ENCODE peak calls at places on chromosome 4, in eight cellular contexts. J is CD4-positive, alpha-beta memory T cell; B is OCI-LY7; U is lower leg skin; K is mammary epithelial cell; S is effector memory CD4-positive, alpha-beta T cell; E is aorta; N is WERI-Rb-1. Q is an unnamed sample.

GRCh38 chr4:173012608-173013007 is 156.0 kb upstream of the GALNT7 start:
- DNase-seq in E (no peak), S (no peak), K (no peak), U (no peak), B (no peak), N (no peak), J (no peak), Q (no peak)

GRCh38 chr4:127896069-127896468 is 15.4 kb downstream of the PLK4 start:
- DNase-seq in J (no peak), B (no peak), U (no peak), E (no peak), K (no peak), S (no peak), N (no peak), Q (no peak)

GRCh38 chr4:177728361-177729152 is 286.3 kb upstream of the AGA start:
- DNase-seq in E (no peak), B (no peak), U (no peak), J (no peak), K (peak; percentile 92), N (peak; percentile 18), S (no peak), Q (no peak)

GRCh38 chr4:125988464-125988863 is 673.7 kb downstream of the FAT4 start:
- DNase-seq in S (no peak), B (no peak), E (no peak), J (no peak), U (no peak), K (no peak), N (no peak), Q (no peak)

GRCh38 chr4:2060578-2061207 is 1.6 kb downstream of the NAT8L start:
- DNase-seq in U (no peak), S (no peak), E (no peak), K (no peak), B (no peak), J (no peak), N (no peak), Q (peak; percentile 52)

GRCh38 chr4:147655639-147656038 is 28.3 kb downstream of the PRMT9 start:
- DNase-seq in E (no peak), B (no peak), N (no peak), U (no peak), J (no peak), K (no peak), S (no peak), Q (peak; percentile 18)

GRCh38 chr4:114417214-114417613 is 181.4 kb upstream of the UGT8 start:
- DNase-seq in N (no peak), S (no peak), K (no peak), J (no peak), U (no peak), B (peak; percentile 18), E (no peak), Q (peak; percentile 33)

GRCh38 chr4:172202480-172203076 is 389.4 kb downstream of the GALNTL6 start:
- DNase-seq in E (no peak), U (no peak), B (peak; percentile 31), K (no peak), J (no peak), S (no peak), N (peak; percentile 36), Q (peak; percentile 32)

GRCh38 chr4:130393246-130394041 is 1297.5 kb downstream of the C4orf33 start:
- DNase-seq in U (no peak), B (no peak), E (no peak), S (no peak), J (no peak), N (no peak), K (no peak), Q (no peak)

GRCh38 chr4:76084542-76084941 is 10.0 kb downstream of the ART3 start:
- DNase-seq in N (no peak), S (no peak), K (no peak), E (no peak), B (no peak), J (no peak), U (no peak), Q (no peak)
- H3K4me3 ChIP-seq in N (no peak overlapping the region), S (no peak overlapping the region), K (no peak overlapping the region), E (no peak overlapping the region), B (no peak overlapping the region), J (no peak overlapping the region), U (no peak overlapping the region), Q (no peak overlapping the region)

DNA sequence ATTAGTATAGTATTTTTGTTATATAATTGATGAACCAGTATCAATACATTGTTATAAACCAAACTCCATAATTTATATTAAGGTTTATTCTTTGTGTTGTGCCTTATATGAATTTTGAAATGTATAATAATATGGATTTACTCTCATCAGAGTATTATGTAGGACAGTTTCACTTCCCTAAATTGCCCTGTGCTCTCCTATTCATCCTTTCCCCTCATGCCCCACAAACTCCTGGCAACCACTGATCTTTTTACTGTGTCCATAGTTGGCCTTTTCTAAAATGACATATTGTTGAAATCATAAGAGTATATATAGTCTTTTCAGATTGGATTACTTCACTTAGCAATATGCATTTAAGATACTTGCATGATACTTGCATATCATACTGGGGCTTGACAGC is 958.1 kb upstream of the GRID2 start:
- DNase-seq in J (no peak), K (no peak), S (no peak), U (no peak), B (no peak), E (no peak), N (no peak), Q (no peak)
- H3K4me3 ChIP-seq in J (no peak overlapping the region), K (no peak overlapping the region), S (no peak overlapping the region), U (no peak overlapping the region), B (no peak overlapping the region), E (no peak overlapping the region), N (no peak overlapping the region), Q (no peak overlapping the region)

GRCh38 chr4:55348436-55348835 is 2.4 kb downstream of the SRD5A3 start:
- DNase-seq in B (no peak), N (no peak), U (no peak), E (no peak), K (peak; percentile 11), S (no peak), J (no peak), Q (peak; percentile 62)

GRCh38 chr4:55346851-55347255 is 811 bp downstream of the SRD5A3 start:
- DNase-seq in J (no peak), U (no peak), E (no peak), K (no peak), S (no peak), B (no peak), N (no peak), Q (no peak)

GRCh38 chr4:55345054-55345453 is 988 bp upstream of the SRD5A3 start:
- DNase-seq in E (no peak), K (no peak), S (no peak), U (no peak), B (no peak), J (no peak), N (no peak), Q (no peak)

GRCh38 chr4:55345980-55346850 is at the start of gene SRD5A3:
- DNase-seq in J (peak; percentile 75), B (peak; percentile 87), E (peak; percentile 96), K (peak; percentile 73), U (peak; percentile 64), S (peak; percentile 57), N (peak; percentile 86), Q (peak; percentile 74)

GRCh38 chr4:55347610-55348228 is 1.7 kb downstream of the SRD5A3 start:
- DNase-seq in E (no peak), B (peak; percentile 25), N (no peak), U (no peak), K (no peak), S (no peak), J (no peak), Q (no peak)
- H3K4me3 ChIP-seq in E (no peak overlapping the region), B (no peak overlapping the region), N (no peak overlapping the region), U (no peak overlapping the region), K (no peak overlapping the region), S (no peak overlapping the region), J (no peak overlapping the region), Q (no peak overlapping the region)

DNA sequence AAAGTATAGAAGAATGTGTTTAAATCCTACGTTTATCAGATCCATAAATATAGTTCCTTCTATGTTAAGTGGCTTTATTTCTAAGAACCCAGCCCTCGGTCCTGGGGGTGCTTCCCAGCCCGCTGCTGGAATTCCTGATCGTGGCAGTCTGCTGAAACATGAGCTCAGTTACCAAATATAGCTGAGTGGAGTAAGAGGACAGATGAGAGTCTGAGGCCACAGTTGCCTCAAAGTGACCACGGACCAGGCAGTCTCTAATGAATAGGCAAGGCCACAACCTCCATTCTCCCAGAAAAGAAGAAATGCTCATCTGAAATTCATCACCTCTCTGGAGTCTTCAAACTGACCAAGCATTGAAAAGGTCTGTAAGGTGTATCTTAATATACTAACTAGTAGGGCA is at the start of gene PALLD:
- DNase-seq in J (no peak), N (peak; percentile 70), S (no peak), K (no peak), U (no peak), B (no peak), E (no peak), Q (no peak)
- H3K4me3 ChIP-seq in J (no peak within 1 kb of the TSS), N (peak within 1 kb of the TSS; percentile 10), S (no peak within 1 kb of the TSS), K (no peak within 1 kb of the TSS), U (no peak within 1 kb of the TSS), B (no peak within 1 kb of the TSS), E (no peak within 1 kb of the TSS), Q (no peak within 1 kb of the TSS)

DNA sequence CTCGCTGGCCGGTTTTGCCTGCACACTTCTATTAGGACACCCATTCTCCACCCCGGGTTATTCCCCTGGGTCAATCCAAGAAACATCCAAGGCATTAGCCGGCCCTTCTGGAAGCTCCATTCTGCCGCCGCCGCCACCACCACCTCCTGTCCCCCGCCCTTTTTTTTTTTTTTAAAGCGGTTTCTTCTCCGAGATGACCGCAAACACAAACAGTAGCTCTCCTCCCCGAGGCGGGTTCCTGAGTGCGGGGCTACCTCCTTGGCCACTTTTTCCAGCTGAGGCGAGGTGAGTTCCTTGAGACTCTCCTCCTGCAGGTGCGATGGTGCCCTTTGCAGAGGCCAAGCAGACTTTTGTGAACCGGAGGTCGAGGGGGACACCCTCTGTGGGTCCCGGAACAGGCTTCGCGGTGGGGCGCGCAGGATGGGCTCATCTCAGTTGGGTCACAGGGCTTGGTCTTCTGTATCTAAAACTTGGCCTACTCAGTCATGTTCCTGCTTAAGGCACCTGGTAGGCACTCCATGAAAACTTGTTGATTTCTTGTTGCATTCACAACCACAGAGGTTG is 930 bp downstream of the NWD2 start:
- DNase-seq in B (no peak), U (no peak), J (no peak), E (no peak), N (no peak), K (no peak), S (no peak), Q (no peak)
- H3K4me3 ChIP-seq in B (no peak overlapping the region), U (no peak overlapping the region), J (no peak overlapping the region), E (no peak overlapping the region), N (no peak overlapping the region), K (no peak overlapping the region), S (no peak overlapping the region), Q (no peak overlapping the region)

GRCh38 chr4:183906486-183906735 is 1.3 kb downstream of the STOX2 start:
- DNase-seq in B (no peak), K (no peak), S (no peak), U (no peak), J (no peak), N (no peak), E (no peak), Q (peak; percentile 53)
- H3K4me3 ChIP-seq in B (no peak overlapping the region), K (no peak overlapping the region), S (no peak overlapping the region), U (no peak overlapping the region), J (no peak overlapping the region), N (peak overlapping the region; percentile 81), E (peak overlapping the region; percentile 80), Q (peak overlapping the region; percentile 60)

Q was measured in HAP-1.